ENCODE peak calls at places on chromosomes 7 and 10, in nine cellular contexts. One of them, this sample, is unnamed.

GRCh38 chr10:58994226-58995057 is 182.0 kb upstream of the PHYHIPL start:
- DNase-seq in left ventricle myocardium inferior: no peak
- DNase-seq in foreskin fibroblast: peak
- DNase-seq in right lobe of liver: no peak
- DNase-seq in AG04449: no peak
- DNase-seq in CD8-positive, alpha-beta T cell: no peak
- DNase-seq in NB4: no peak
- DNase-seq in tibial nerve: no peak
- DNase-seq in AG09309: no peak
- DNase-seq in this sample: no peak

GRCh38 chr10:1186693-1186990 is 130.5 kb downstream of the WDR37 start:
- DNase-seq in tibial nerve: no peak
- DNase-seq in AG09309: no peak
- DNase-seq in CD8-positive, alpha-beta T cell: no peak
- DNase-seq in right lobe of liver: peak
- DNase-seq in left ventricle myocardium inferior: no peak
- DNase-seq in foreskin fibroblast: no peak
- DNase-seq in NB4: no peak
- DNase-seq in AG04449: no peak
- DNase-seq in this sample: no peak

GRCh38 chr10:23723796-23724195 is 284.9 kb downstream of the OTUD1 start:
- DNase-seq in AG04449: no peak
- DNase-seq in foreskin fibroblast: no peak
- DNase-seq in NB4: no peak
- DNase-seq in CD8-positive, alpha-beta T cell: no peak
- DNase-seq in AG09309: no peak
- DNase-seq in right lobe of liver: no peak
- DNase-seq in tibial nerve: no peak
- DNase-seq in left ventricle myocardium inferior: no peak
- DNase-seq in this sample: no peak

GRCh38 chr10:84224411-84225028 is 824 bp downstream of the LRIT2 start:
- DNase-seq in AG04449: no peak
- DNase-seq in AG09309: no peak
- DNase-seq in NB4: peak
- DNase-seq in right lobe of liver: no peak
- DNase-seq in left ventricle myocardium inferior: no peak
- DNase-seq in CD8-positive, alpha-beta T cell: no peak
- DNase-seq in tibial nerve: no peak
- DNase-seq in foreskin fibroblast: no peak
- DNase-seq in this sample: no peak

GRCh38 chr10:29326299-29326698 is 37.4 kb downstream of the LYZL1 start:
- DNase-seq in AG04449: no peak
- DNase-seq in AG09309: no peak
- DNase-seq in right lobe of liver: no peak
- DNase-seq in foreskin fibroblast: no peak
- DNase-seq in left ventricle myocardium inferior: no peak
- DNase-seq in CD8-positive, alpha-beta T cell: no peak
- DNase-seq in NB4: no peak
- DNase-seq in tibial nerve: no peak
- DNase-seq in this sample: no peak

GRCh38 chr10:100567249-100567648 is 31.5 kb downstream of the HIF1AN start:
- DNase-seq in foreskin fibroblast: no peak
- DNase-seq in left ventricle myocardium inferior: no peak
- DNase-seq in NB4: no peak
- DNase-seq in CD8-positive, alpha-beta T cell: no peak
- DNase-seq in AG09309: no peak
- DNase-seq in right lobe of liver: no peak
- DNase-seq in AG04449: no peak
- DNase-seq in tibial nerve: no peak
- DNase-seq in this sample: no peak

GRCh38 chr10:51397695-51398094 is 301.7 kb downstream of the CSTF2T start:
- DNase-seq in AG09309: no peak
- DNase-seq in left ventricle myocardium inferior: peak
- DNase-seq in NB4: no peak
- DNase-seq in right lobe of liver: peak
- DNase-seq in CD8-positive, alpha-beta T cell: no peak
- DNase-seq in tibial nerve: no peak
- DNase-seq in foreskin fibroblast: peak
- DNase-seq in AG04449: no peak
- DNase-seq in this sample: no peak

GRCh38 chr7:116863168-116863670 is 832 bp downstream of the CAPZA2 start:
- DNase-seq in AG09309: no peak
- DNase-seq in NB4: no peak
- DNase-seq in left ventricle myocardium inferior: peak
- DNase-seq in AG04449: no peak
- DNase-seq in foreskin fibroblast: no peak
- DNase-seq in tibial nerve: no peak
- DNase-seq in CD8-positive, alpha-beta T cell: no peak
- DNase-seq in right lobe of liver: peak
- DNase-seq in this sample: peak

GRCh38 chr7:128266891-128267839 is 26.1 kb downstream of the LEP start:
- DNase-seq in tibial nerve: peak
- DNase-seq in foreskin fibroblast: peak
- DNase-seq in CD8-positive, alpha-beta T cell: no peak
- DNase-seq in AG04449: peak
- DNase-seq in left ventricle myocardium inferior: peak
- DNase-seq in AG09309: peak
- DNase-seq in right lobe of liver: no peak
- DNase-seq in NB4: no peak
- DNase-seq in this sample: no peak

GRCh38 chr10:21649441-21649872 is 115.4 kb downstream of the MLLT10 start:
- DNase-seq in AG09309: no peak
- DNase-seq in right lobe of liver: no peak
- DNase-seq in left ventricle myocardium inferior: no peak
- DNase-seq in foreskin fibroblast: peak
- DNase-seq in CD8-positive, alpha-beta T cell: no peak
- DNase-seq in AG04449: no peak
- DNase-seq in tibial nerve: no peak
- DNase-seq in NB4: peak
- DNase-seq in this sample: no peak

GRCh38 chr10:23094786-23095403 is 484 bp upstream of the MSRB2 start:
- DNase-seq in CD8-positive, alpha-beta T cell: no peak
- DNase-seq in AG09309: no peak
- DNase-seq in AG04449: no peak
- DNase-seq in tibial nerve: no peak
- DNase-seq in NB4: no peak
- DNase-seq in right lobe of liver: no peak
- DNase-seq in left ventricle myocardium inferior: no peak
- DNase-seq in foreskin fibroblast: peak
- DNase-seq in this sample: no peak

GRCh38 chr7:22730921-22731654 is 4.1 kb downstream of the IL6 start:
- DNase-seq in foreskin fibroblast: peak
- DNase-seq in CD8-positive, alpha-beta T cell: no peak
- DNase-seq in left ventricle myocardium inferior: no peak
- DNase-seq in AG04449: no peak
- DNase-seq in tibial nerve: no peak
- DNase-seq in NB4: peak
- DNase-seq in AG09309: peak
- DNase-seq in right lobe of liver: no peak
- DNase-seq in this sample: no peak

GRCh38 chr10:121698902-121699301 is 100.7 kb upstream of the FGFR2 start:
- DNase-seq in CD8-positive, alpha-beta T cell: no peak
- DNase-seq in AG04449: no peak
- DNase-seq in tibial nerve: no peak
- DNase-seq in AG09309: no peak
- DNase-seq in left ventricle myocardium inferior: no peak
- DNase-seq in NB4: no peak
- DNase-seq in foreskin fibroblast: no peak
- DNase-seq in right lobe of liver: no peak
- DNase-seq in this sample: no peak

GRCh38 chr10:121698336-121698735 is 100.1 kb upstream of the FGFR2 start:
- DNase-seq in tibial nerve: no peak
- DNase-seq in right lobe of liver: no peak
- DNase-seq in AG09309: no peak
- DNase-seq in left ventricle myocardium inferior: no peak
- DNase-seq in NB4: no peak
- DNase-seq in foreskin fibroblast: no peak
- DNase-seq in CD8-positive, alpha-beta T cell: no peak
- DNase-seq in AG04449: no peak
- DNase-seq in this sample: no peak

GRCh38 chr10:121694966-121695340 is 96.7 kb upstream of the FGFR2 start:
- DNase-seq in CD8-positive, alpha-beta T cell: no peak
- DNase-seq in right lobe of liver: no peak
- DNase-seq in NB4: no peak
- DNase-seq in AG04449: no peak
- DNase-seq in tibial nerve: no peak
- DNase-seq in foreskin fibroblast: no peak
- DNase-seq in left ventricle myocardium inferior: no peak
- DNase-seq in AG09309: no peak
- DNase-seq in this sample: no peak

GRCh38 chr10:121695731-121696464 is 97.7 kb upstream of the FGFR2 start:
- DNase-seq in AG09309: no peak
- DNase-seq in tibial nerve: no peak
- DNase-seq in NB4: no peak
- DNase-seq in left ventricle myocardium inferior: no peak
- DNase-seq in CD8-positive, alpha-beta T cell: no peak
- DNase-seq in AG04449: no peak
- DNase-seq in right lobe of liver: no peak
- DNase-seq in foreskin fibroblast: no peak
- DNase-seq in this sample: no peak

DNA sequence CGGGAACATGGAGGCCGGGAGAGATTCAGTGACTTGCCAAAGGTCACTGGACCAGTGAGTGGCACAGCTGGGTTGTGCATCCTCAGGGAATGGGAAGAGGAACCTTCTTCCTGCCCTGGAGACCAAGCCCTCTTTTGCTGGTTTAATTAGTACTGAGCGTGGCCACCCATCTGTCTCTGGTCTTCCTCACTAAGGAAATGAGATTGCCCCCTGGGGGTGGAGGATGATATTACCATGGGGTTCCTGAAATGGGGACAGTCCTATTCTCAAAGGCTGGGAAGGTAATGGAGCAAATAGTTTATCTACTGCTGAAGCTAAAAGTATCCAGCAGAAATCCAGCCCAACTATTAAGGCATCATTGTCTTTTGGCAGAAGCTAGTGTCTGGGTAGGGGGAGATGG is 98.6 kb upstream of the FGFR2 start:
- DNase-seq in left ventricle myocardium inferior: no peak
- DNase-seq in AG04449: no peak
- DNase-seq in NB4: peak
- DNase-seq in foreskin fibroblast: no peak
- DNase-seq in AG09309: no peak
- DNase-seq in right lobe of liver: no peak
- DNase-seq in CD8-positive, alpha-beta T cell: no peak
- DNase-seq in tibial nerve: no peak
- DNase-seq in this sample: peak
- TF ChIP-seq CTCF in left ventricle myocardium inferior: peak
- TF ChIP-seq CTCF in AG04449: no peak
- TF ChIP-seq CTCF in NB4: peak
- TF ChIP-seq CTCF in foreskin fibroblast: peak
- TF ChIP-seq CTCF in AG09309: peak
- TF ChIP-seq CTCF in right lobe of liver: peak
- TF ChIP-seq CTCF in CD8-positive, alpha-beta T cell: no peak
- TF ChIP-seq CTCF in tibial nerve: no peak
- TF ChIP-seq CTCF in this sample: no peak

GRCh38 chr7:49166441-49166840 is 242.1 kb downstream of the CDC14C start:
- DNase-seq in NB4: peak
- DNase-seq in tibial nerve: no peak
- DNase-seq in AG09309: no peak
- DNase-seq in left ventricle myocardium inferior: no peak
- DNase-seq in foreskin fibroblast: no peak
- DNase-seq in CD8-positive, alpha-beta T cell: no peak
- DNase-seq in right lobe of liver: no peak
- DNase-seq in AG04449: no peak
- DNase-seq in this sample: no peak
- TF ChIP-seq CTCF in NB4: peak
- TF ChIP-seq CTCF in tibial nerve: no peak
- TF ChIP-seq CTCF in AG09309: no peak
- TF ChIP-seq CTCF in left ventricle myocardium inferior: no peak
- TF ChIP-seq CTCF in foreskin fibroblast: no peak
- TF ChIP-seq CTCF in CD8-positive, alpha-beta T cell: no peak
- TF ChIP-seq CTCF in right lobe of liver: peak
- TF ChIP-seq CTCF in AG04449: no peak
- TF ChIP-seq CTCF in this sample: no peak

DNA sequence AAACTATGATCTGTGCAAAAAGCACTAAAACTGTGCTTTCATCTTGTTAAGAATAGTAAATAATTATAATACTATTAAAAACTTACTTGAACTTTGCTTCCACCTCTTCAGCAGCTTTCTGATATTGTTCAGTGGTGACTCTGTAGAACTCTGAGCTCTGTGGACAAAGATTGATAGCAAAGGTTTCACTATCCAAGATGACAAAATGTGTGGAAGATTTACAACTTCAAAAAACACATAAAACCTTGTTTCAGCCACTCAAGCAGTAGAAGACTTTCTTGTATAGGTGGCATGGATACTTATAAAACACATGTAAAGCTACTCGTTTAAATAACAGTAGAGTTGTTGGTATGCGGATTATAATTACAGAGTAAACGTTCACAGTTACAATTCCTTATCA is 243.6 kb downstream of the CHCHD3 start:
- DNase-seq in AG09309: no peak
- DNase-seq in foreskin fibroblast: no peak
- DNase-seq in tibial nerve: no peak
- DNase-seq in CD8-positive, alpha-beta T cell: no peak
- DNase-seq in right lobe of liver: no peak
- DNase-seq in NB4: no peak
- DNase-seq in AG04449: no peak
- DNase-seq in left ventricle myocardium inferior: no peak
- DNase-seq in this sample: no peak
- TF ChIP-seq CTCF in AG09309: no peak
- TF ChIP-seq CTCF in foreskin fibroblast: no peak
- TF ChIP-seq CTCF in tibial nerve: no peak
- TF ChIP-seq CTCF in CD8-positive, alpha-beta T cell: no peak
- TF ChIP-seq CTCF in right lobe of liver: no peak
- TF ChIP-seq CTCF in NB4: no peak
- TF ChIP-seq CTCF in AG04449: no peak
- TF ChIP-seq CTCF in left ventricle myocardium inferior: no peak
- TF ChIP-seq CTCF in this sample: no peak

GRCh38 chr7:47473499-47474210 is 108.3 kb downstream of the TNS3 start:
- DNase-seq in foreskin fibroblast: no peak
- DNase-seq in NB4: peak
- DNase-seq in right lobe of liver: no peak
- DNase-seq in tibial nerve: no peak
- DNase-seq in CD8-positive, alpha-beta T cell: no peak
- DNase-seq in AG04449: no peak
- DNase-seq in AG09309: no peak
- DNase-seq in left ventricle myocardium inferior: no peak
- DNase-seq in this sample: peak

GRCh38 chr7:47474211-47474936 is 107.5 kb downstream of the TNS3 start:
- DNase-seq in NB4: no peak
- DNase-seq in tibial nerve: no peak
- DNase-seq in foreskin fibroblast: no peak
- DNase-seq in right lobe of liver: no peak
- DNase-seq in AG04449: no peak
- DNase-seq in CD8-positive, alpha-beta T cell: no peak
- DNase-seq in left ventricle myocardium inferior: no peak
- DNase-seq in AG09309: no peak
- DNase-seq in this sample: no peak

GRCh38 chr7:47475880-47476227 is 106.1 kb downstream of the TNS3 start:
- DNase-seq in tibial nerve: no peak
- DNase-seq in foreskin fibroblast: no peak
- DNase-seq in NB4: no peak
- DNase-seq in AG09309: no peak
- DNase-seq in CD8-positive, alpha-beta T cell: no peak
- DNase-seq in left ventricle myocardium inferior: no peak
- DNase-seq in right lobe of liver: no peak
- DNase-seq in AG04449: no peak
- DNase-seq in this sample: no peak

GRCh38 chr7:47477191-47478016 is 104.5 kb downstream of the TNS3 start:
- DNase-seq in tibial nerve: no peak
- DNase-seq in foreskin fibroblast: no peak
- DNase-seq in NB4: no peak
- DNase-seq in right lobe of liver: no peak
- DNase-seq in AG09309: no peak
- DNase-seq in CD8-positive, alpha-beta T cell: no peak
- DNase-seq in left ventricle myocardium inferior: no peak
- DNase-seq in AG04449: no peak
- DNase-seq in this sample: no peak

GRCh38 chr7:47474937-47475879 is 106.7 kb downstream of the TNS3 start:
- DNase-seq in AG04449: peak
- DNase-seq in right lobe of liver: peak
- DNase-seq in foreskin fibroblast: peak
- DNase-seq in CD8-positive, alpha-beta T cell: no peak
- DNase-seq in left ventricle myocardium inferior: peak
- DNase-seq in tibial nerve: peak
- DNase-seq in NB4: peak
- DNase-seq in AG09309: peak
- DNase-seq in this sample: peak
- TF ChIP-seq CTCF in AG04449: no peak
- TF ChIP-seq CTCF in right lobe of liver: peak
- TF ChIP-seq CTCF in foreskin fibroblast: no peak
- TF ChIP-seq CTCF in CD8-positive, alpha-beta T cell: no peak
- TF ChIP-seq CTCF in left ventricle myocardium inferior: peak
- TF ChIP-seq CTCF in tibial nerve: peak
- TF ChIP-seq CTCF in NB4: peak
- TF ChIP-seq CTCF in AG09309: peak
- TF ChIP-seq CTCF in this sample: peak

This sample was measured in Peyer's patch.